ENCODE peak calls at places on chromosomes 1 and 21, in four cellular contexts. One of them, this sample, is unnamed.

GRCh38 chr1:11129649-11130048 is 30.0 kb upstream of the EXOSC10 start:
- DNase-seq in activated B cell treated with CpG ODN at 0.5 μM for 24 hours: no peak
- DNase-seq in GM12878: no peak
- DNase-seq in GM23338: no peak
- DNase-seq in this sample: no peak

GRCh38 chr21:46151989-46152938 is 3.1 kb downstream of the FTCD start:
- DNase-seq in activated B cell treated with CpG ODN at 0.5 μM for 24 hours: peak
- DNase-seq in GM12878: no peak
- DNase-seq in GM23338: no peak
- DNase-seq in this sample: no peak

GRCh38 chr1:113223546-113223945 is 150.5 kb downstream of the LRIG2 start:
- DNase-seq in GM12878: no peak
- DNase-seq in activated B cell treated with CpG ODN at 0.5 μM for 24 hours: no peak
- DNase-seq in GM23338: no peak
- DNase-seq in this sample: peak

GRCh38 chr1:206114692-206115430 is 2.3 kb downstream of the AVPR1B start:
- DNase-seq in GM12878: no peak
- DNase-seq in activated B cell treated with CpG ODN at 0.5 μM for 24 hours: no peak
- DNase-seq in GM23338: no peak
- DNase-seq in this sample: no peak

GRCh38 chr1:37763791-37764741 is 854 bp downstream of the EPHA10 start:
- DNase-seq in GM12878: no peak
- DNase-seq in activated B cell treated with CpG ODN at 0.5 μM for 24 hours: no peak
- DNase-seq in GM23338: peak
- DNase-seq in this sample: no peak

GRCh38 chr1:27360159-27361043 is 6.4 kb downstream of the MAP3K6 start:
- DNase-seq in activated B cell treated with CpG ODN at 0.5 μM for 24 hours: peak
- DNase-seq in GM12878: no peak
- DNase-seq in GM23338: peak
- DNase-seq in this sample: no peak

GRCh38 chr21:36698160-36699025 is 522 bp upstream of the SIM2 start:
- DNase-seq in activated B cell treated with CpG ODN at 0.5 μM for 24 hours: no peak
- DNase-seq in GM12878: no peak
- DNase-seq in GM23338: peak
- DNase-seq in this sample: no peak

GRCh38 chr1:12488666-12489354 is 129.2 kb downstream of the DHRS3 start:
- DNase-seq in activated B cell treated with CpG ODN at 0.5 μM for 24 hours: no peak
- DNase-seq in GM23338: no peak
- DNase-seq in GM12878: no peak
- DNase-seq in this sample: no peak

GRCh38 chr1:116544588-116545358 is 26.1 kb downstream of the CD58 start:
- DNase-seq in GM12878: no peak
- DNase-seq in GM23338: no peak
- DNase-seq in activated B cell treated with CpG ODN at 0.5 μM for 24 hours: peak
- DNase-seq in this sample: no peak

GRCh38 chr1:86596891-86597290 is 50.0 kb downstream of the CLCA4 start:
- DNase-seq in activated B cell treated with CpG ODN at 0.5 μM for 24 hours: no peak
- DNase-seq in GM12878: no peak
- DNase-seq in GM23338: no peak
- DNase-seq in this sample: no peak

GRCh38 chr1:180720753-180721152 is 88.9 kb downstream of the XPR1 start:
- DNase-seq in activated B cell treated with CpG ODN at 0.5 μM for 24 hours: no peak
- DNase-seq in GM12878: no peak
- DNase-seq in GM23338: no peak
- DNase-seq in this sample: no peak

GRCh38 chr1:71738256-71738655 is 544.1 kb downstream of the NEGR1 start:
- DNase-seq in GM23338: no peak
- DNase-seq in GM12878: no peak
- DNase-seq in activated B cell treated with CpG ODN at 0.5 μM for 24 hours: no peak
- DNase-seq in this sample: no peak

GRCh38 chr1:30844631-30845030 is 63.9 kb downstream of the SDC3 start:
- DNase-seq in GM23338: peak
- DNase-seq in GM12878: no peak
- DNase-seq in activated B cell treated with CpG ODN at 0.5 μM for 24 hours: no peak
- DNase-seq in this sample: no peak

GRCh38 chr1:248814351-248814750 is 11.4 kb downstream of the SH3BP5L start:
- DNase-seq in activated B cell treated with CpG ODN at 0.5 μM for 24 hours: no peak
- DNase-seq in GM23338: no peak
- DNase-seq in GM12878: no peak
- DNase-seq in this sample: no peak

GRCh38 chr1:37423810-37424209 is 50.6 kb upstream of the ZC3H12A start:
- DNase-seq in GM12878: no peak
- DNase-seq in activated B cell treated with CpG ODN at 0.5 μM for 24 hours: no peak
- DNase-seq in GM23338: no peak
- DNase-seq in this sample: no peak

GRCh38 chr1:110051262-110051648 is 16.8 kb downstream of the STRIP1 start:
- DNase-seq in GM23338: no peak
- DNase-seq in activated B cell treated with CpG ODN at 0.5 μM for 24 hours: no peak
- DNase-seq in GM12878: no peak
- DNase-seq in this sample: no peak

GRCh38 chr1:20123696-20124450 is 4.5 kb upstream of the PLA2G2D start:
- DNase-seq in activated B cell treated with CpG ODN at 0.5 μM for 24 hours: no peak
- DNase-seq in GM23338: no peak
- DNase-seq in GM12878: no peak
- DNase-seq in this sample: no peak

GRCh38 chr1:7476861-7477534 is 294.1 kb upstream of the VAMP3 start:
- DNase-seq in GM23338: no peak
- DNase-seq in GM12878: no peak
- DNase-seq in activated B cell treated with CpG ODN at 0.5 μM for 24 hours: no peak
- DNase-seq in this sample: no peak

GRCh38 chr21:33949516-33950424 is 34.2 kb upstream of the ATP5PO start:
- DNase-seq in GM23338: no peak
- DNase-seq in GM12878: peak
- DNase-seq in activated B cell treated with CpG ODN at 0.5 μM for 24 hours: no peak
- DNase-seq in this sample: no peak

GRCh38 chr1:102842606-102843005 is 265.7 kb downstream of the COL11A1 start:
- DNase-seq in activated B cell treated with CpG ODN at 0.5 μM for 24 hours: no peak
- DNase-seq in GM12878: no peak
- DNase-seq in GM23338: no peak
- DNase-seq in this sample: no peak

GRCh38 chr1:118290571-118290970 is 105.5 kb upstream of the SPAG17 start:
- DNase-seq in GM23338: no peak
- DNase-seq in activated B cell treated with CpG ODN at 0.5 μM for 24 hours: no peak
- DNase-seq in GM12878: no peak
- DNase-seq in this sample: no peak

GRCh38 chr1:100074604-100075395 is 57.9 kb downstream of the SASS6 start:
- DNase-seq in GM12878: no peak
- DNase-seq in GM23338: no peak
- DNase-seq in activated B cell treated with CpG ODN at 0.5 μM for 24 hours: no peak
- DNase-seq in this sample: no peak

GRCh38 chr1:59393211-59394180 is 96.6 kb downstream of the FGGY start:
- DNase-seq in activated B cell treated with CpG ODN at 0.5 μM for 24 hours: no peak
- DNase-seq in GM12878: no peak
- DNase-seq in GM23338: peak
- DNase-seq in this sample: no peak

GRCh38 chr1:1204998-1205768 is 1.2 kb downstream of the TNFRSF18 start:
- DNase-seq in GM12878: no peak
- DNase-seq in GM23338: no peak
- DNase-seq in activated B cell treated with CpG ODN at 0.5 μM for 24 hours: peak
- DNase-seq in this sample: no peak

GRCh38 chr1:206579747-206580437 is 32.4 kb downstream of the EIF2D start:
- DNase-seq in GM12878: peak
- DNase-seq in activated B cell treated with CpG ODN at 0.5 μM for 24 hours: peak
- DNase-seq in GM23338: no peak
- DNase-seq in this sample: no peak

GRCh38 chr1:92709738-92710137 is 75.2 kb downstream of the EVI5 start:
- DNase-seq in GM23338: peak
- DNase-seq in activated B cell treated with CpG ODN at 0.5 μM for 24 hours: no peak
- DNase-seq in GM12878: no peak
- DNase-seq in this sample: no peak

GRCh38 chr1:208179850-208180416 is 64.3 kb downstream of the PLXNA2 start:
- DNase-seq in GM12878: no peak
- DNase-seq in activated B cell treated with CpG ODN at 0.5 μM for 24 hours: no peak
- DNase-seq in GM23338: peak
- DNase-seq in this sample: no peak

GRCh38 chr1:225440380-225440957 is 12.6 kb upstream of the LBR start:
- DNase-seq in activated B cell treated with CpG ODN at 0.5 μM for 24 hours: no peak
- DNase-seq in GM23338: no peak
- DNase-seq in GM12878: no peak
- DNase-seq in this sample: no peak

GRCh38 chr1:225442156-225442555 is 14.3 kb upstream of the LBR start:
- DNase-seq in GM23338: no peak
- DNase-seq in GM12878: no peak
- DNase-seq in activated B cell treated with CpG ODN at 0.5 μM for 24 hours: no peak
- DNase-seq in this sample: no peak

GRCh38 chr1:225445644-225446297 is 17.9 kb upstream of the LBR start:
- DNase-seq in GM23338: no peak
- DNase-seq in GM12878: no peak
- DNase-seq in activated B cell treated with CpG ODN at 0.5 μM for 24 hours: no peak
- DNase-seq in this sample: no peak

GRCh38 chr1:225437710-225438437 is 10.0 kb upstream of the LBR start:
- DNase-seq in GM12878: no peak
- DNase-seq in GM23338: peak
- DNase-seq in activated B cell treated with CpG ODN at 0.5 μM for 24 hours: no peak
- DNase-seq in this sample: no peak

DNA sequence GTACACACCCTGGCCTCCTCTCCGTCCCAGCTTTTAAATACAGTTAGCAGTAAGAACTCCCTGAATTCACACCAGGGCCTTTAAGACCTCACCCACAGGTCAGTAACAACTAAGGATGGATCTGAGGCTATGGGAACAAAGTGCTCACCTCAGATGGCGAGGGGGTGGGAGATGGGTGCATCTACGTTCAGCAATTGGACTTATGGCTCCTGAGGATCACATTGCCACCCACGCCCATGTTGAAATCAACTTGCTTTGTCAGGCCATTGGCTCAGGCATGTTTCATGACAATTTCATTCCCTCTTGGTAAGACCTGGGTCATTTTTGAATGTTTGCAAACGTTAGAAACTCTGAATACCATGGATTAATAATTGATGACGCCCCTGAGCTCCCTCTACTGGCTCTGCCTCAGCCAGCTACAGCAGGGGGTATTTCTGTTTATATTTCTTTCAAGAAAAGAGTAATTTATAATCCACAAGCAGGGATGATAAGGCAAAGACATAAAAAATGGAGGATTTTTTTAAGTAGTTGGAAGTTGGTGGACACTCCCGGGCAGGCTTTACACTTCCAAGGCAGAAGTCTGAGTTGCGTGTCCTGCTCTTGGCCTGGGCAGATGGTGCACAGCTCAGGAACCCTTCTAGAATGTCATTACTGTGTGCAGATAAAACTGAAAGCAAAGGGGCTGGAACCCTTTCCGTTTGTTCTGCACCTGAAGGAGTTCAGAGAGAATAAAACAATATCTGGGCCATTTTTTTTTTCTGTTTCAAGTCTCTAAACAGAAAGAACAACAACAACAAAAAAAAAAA is 13.7 kb upstream of the LBR start:
- DNase-seq in GM23338: no peak
- DNase-seq in GM12878: no peak
- DNase-seq in activated B cell treated with CpG ODN at 0.5 μM for 24 hours: no peak
- DNase-seq in this sample: no peak
- TF ChIP-seq CTCF in GM23338: peak
- TF ChIP-seq CTCF in GM12878: peak
- TF ChIP-seq CTCF in activated B cell treated with CpG ODN at 0.5 μM for 24 hours: no peak
- TF ChIP-seq CTCF in this sample: no peak

GRCh38 chr1:224641030-224641429 is 24.9 kb downstream of the CNIH3 start:
- DNase-seq in GM23338: peak
- DNase-seq in activated B cell treated with CpG ODN at 0.5 μM for 24 hours: no peak
- DNase-seq in GM12878: no peak
- DNase-seq in this sample: no peak
- TF ChIP-seq CTCF in GM23338: peak
- TF ChIP-seq CTCF in activated B cell treated with CpG ODN at 0.5 μM for 24 hours: no peak
- TF ChIP-seq CTCF in GM12878: peak
- TF ChIP-seq CTCF in this sample: no peak

DNA sequence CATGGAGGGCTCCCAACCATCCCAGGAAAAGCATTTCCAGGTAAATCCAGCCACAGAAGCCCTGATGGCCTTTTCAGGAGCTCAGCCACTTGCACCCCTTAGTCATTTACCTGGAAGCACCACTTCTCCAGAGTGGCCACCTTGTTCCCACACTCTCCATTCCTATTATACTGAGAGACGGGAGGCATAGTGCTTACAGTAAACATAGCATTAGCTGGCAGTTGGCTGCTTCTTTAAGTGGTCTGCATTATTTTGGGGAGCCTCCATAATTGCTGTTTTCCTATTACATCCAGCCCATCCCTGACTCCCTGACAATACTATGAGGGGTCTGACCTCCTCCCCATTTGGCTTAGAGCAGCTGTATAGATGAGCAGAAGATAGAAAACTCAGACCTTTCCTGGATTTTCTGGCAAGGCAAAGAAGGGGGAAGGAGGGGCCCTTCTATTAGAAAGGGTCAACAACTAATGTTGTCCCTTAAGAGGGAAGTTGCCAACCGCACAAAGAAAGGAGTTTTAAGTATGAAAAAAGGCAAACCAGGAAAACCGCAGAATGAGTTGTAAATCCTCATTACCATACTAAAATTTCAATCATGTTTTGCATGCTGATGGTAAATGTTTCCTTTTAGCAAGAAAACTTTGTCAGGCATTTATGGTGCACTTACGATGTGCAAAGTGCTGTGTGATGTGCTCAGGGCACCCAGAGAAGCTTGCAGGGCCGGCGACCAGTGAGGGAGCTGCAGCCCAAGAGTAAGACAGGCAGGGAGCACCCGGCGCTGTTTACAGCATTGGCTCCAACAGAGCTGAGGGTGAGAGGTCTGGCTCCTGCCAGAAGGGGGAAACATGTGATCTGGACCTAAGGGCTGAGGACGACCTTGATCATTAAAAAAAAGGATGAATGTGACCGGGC is 167.3 kb downstream of the ZZZ3 start:
- DNase-seq in activated B cell treated with CpG ODN at 0.5 μM for 24 hours: no peak
- DNase-seq in GM12878: no peak
- DNase-seq in GM23338: peak
- DNase-seq in this sample: no peak
- TF ChIP-seq CTCF in activated B cell treated with CpG ODN at 0.5 μM for 24 hours: no peak
- TF ChIP-seq CTCF in GM12878: no peak
- TF ChIP-seq CTCF in GM23338: peak
- TF ChIP-seq CTCF in this sample: no peak

DNA sequence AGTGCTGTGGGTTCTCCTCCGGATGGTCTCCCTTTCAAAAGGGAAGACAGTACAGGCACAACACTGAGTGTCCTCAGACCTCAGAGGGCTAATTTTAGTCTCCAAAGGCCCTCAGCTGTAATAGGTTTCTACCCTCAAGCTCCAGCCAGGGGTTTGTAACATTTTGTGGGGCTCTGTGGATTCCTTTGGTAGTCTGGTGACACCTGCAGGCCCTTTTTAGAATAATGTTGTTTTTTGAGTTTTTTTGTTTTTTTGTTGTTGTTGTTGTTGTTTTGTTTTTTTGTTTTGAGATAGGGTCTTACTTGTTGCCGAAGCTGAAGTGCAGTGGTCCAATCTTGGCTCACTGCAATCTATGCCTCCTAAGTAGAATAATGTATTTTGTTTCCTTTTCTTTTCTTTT is 15.0 kb upstream of the TMEM201 start:
- DNase-seq in activated B cell treated with CpG ODN at 0.5 μM for 24 hours: no peak
- DNase-seq in GM12878: no peak
- DNase-seq in GM23338: peak
- DNase-seq in this sample: no peak
- TF ChIP-seq CTCF in activated B cell treated with CpG ODN at 0.5 μM for 24 hours: no peak
- TF ChIP-seq CTCF in GM12878: peak
- TF ChIP-seq CTCF in GM23338: peak
- TF ChIP-seq CTCF in this sample: no peak